ENCODE peak calls at places on chromosomes 2 and 18, in seven cellular contexts. H is HepG2, A is breast epithelium, Q is sigmoid colon, W is H1, Z is K562, T is stomach. K is an unnamed sample.

GRCh38 chr2:9174771-9175441 is 31.7 kb upstream of the ASAP2 start:
- DNase-seq in H (no peak), A (no peak), Q (no peak), W (no peak), Z (no peak), T (no peak), K (no peak)

GRCh38 chr18:22475426-22476100 is 57.8 kb upstream of the CTAGE1 start:
- DNase-seq in H (no peak), A (no peak), Q (no peak), W (no peak), Z (no peak), T (no peak), K (no peak)

GRCh38 chr2:13106302-13106701 is 389.6 kb downstream of the TRIB2 start:
- DNase-seq in H (no peak), A (no peak), Q (no peak), W (no peak), Z (no peak), T (no peak), K (no peak)

GRCh38 chr2:200466703-200467418 is 43.0 kb downstream of the KCTD18 start:
- DNase-seq in H (no peak), A (no peak), Q (peak), W (no peak), Z (no peak), T (no peak), K (no peak)

GRCh38 chr2:3073721-3074120 is 303.9 kb downstream of the EIPR1 start:
- DNase-seq in H (no peak), A (no peak), Q (no peak), W (no peak), Z (no peak), T (no peak), K (no peak)

GRCh38 chr2:172282944-172283343 is 144.4 kb upstream of the ITGA6 start:
- DNase-seq in H (no peak), A (no peak), Q (no peak), W (no peak), Z (no peak), T (no peak), K (no peak)

GRCh38 chr2:85547859-85548607 is 9.1 kb downstream of the MAT2A start:
- DNase-seq in H (no peak), A (no peak), Q (no peak), W (no peak), Z (no peak), T (no peak), K (no peak)

GRCh38 chr2:219448099-219448775 is 13.6 kb downstream of the SPEG start:
- DNase-seq in H (no peak), A (no peak), Q (no peak), W (peak), Z (no peak), T (no peak), K (no peak)

GRCh38 chr2:241801611-241802420 is 7.2 kb upstream of the NEU4 start:
- DNase-seq in H (no peak), A (peak), Q (peak), W (peak), Z (peak), T (no peak), K (peak)

GRCh38 chr2:143451622-143452021 is 322.4 kb downstream of the ARHGAP15 start:
- DNase-seq in H (no peak), A (no peak), Q (no peak), W (no peak), Z (peak), T (no peak), K (no peak)

GRCh38 chr2:112031916-112032582 is 23.0 kb upstream of the TMEM87B start:
- DNase-seq in H (no peak), A (no peak), Q (no peak), W (no peak), Z (no peak), T (no peak), K (no peak)

GRCh38 chr2:171522804-171523338 is 597 bp downstream of the CYBRD1 start:
- DNase-seq in H (no peak), A (peak), Q (peak), W (no peak), Z (peak), T (no peak), K (peak)

GRCh38 chr18:31040982-31041345 is 1.6 kb downstream of the DSC3 start:
- DNase-seq in H (no peak), A (no peak), Q (no peak), W (no peak), Z (no peak), T (no peak), K (no peak)

GRCh38 chr2:121527009-121527682 is 3.5 kb upstream of the RNU4ATAC start:
- DNase-seq in H (no peak), A (no peak), Q (no peak), W (no peak), Z (no peak), T (no peak), K (no peak)

GRCh38 chr2:241157841-241158545 is 7.7 kb downstream of the PPP1R7 start:
- DNase-seq in H (no peak), A (no peak), Q (no peak), W (no peak), Z (no peak), T (no peak), K (peak)

GRCh38 chr2:85112906-85113625 is 20.1 kb upstream of the TCF7L1 start:
- DNase-seq in H (no peak), A (no peak), Q (no peak), W (no peak), Z (no peak), T (no peak), K (no peak)

GRCh38 chr18:23405626-23406025 is 47.5 kb upstream of the RIOK3 start:
- DNase-seq in H (no peak), A (no peak), Q (no peak), W (no peak), Z (no peak), T (no peak), K (no peak)

GRCh38 chr2:16031848-16032159 is 91.5 kb downstream of the MYCN start:
- DNase-seq in H (no peak), A (peak), Q (no peak), W (no peak), Z (no peak), T (peak), K (no peak)

GRCh38 chr2:15691586-15692310 is 100.1 kb downstream of the DDX1 start:
- DNase-seq in H (no peak), A (no peak), Q (no peak), W (no peak), Z (no peak), T (no peak), K (no peak)

GRCh38 chr2:3780477-3781402 is 77.4 kb downstream of the DCDC2C start:
- DNase-seq in H (peak), A (no peak), Q (no peak), W (peak), Z (peak), T (peak), K (peak)

GRCh38 chr2:202577250-202578183 is 57.3 kb upstream of the FAM117B start:
- DNase-seq in H (peak), A (no peak), Q (no peak), W (no peak), Z (no peak), T (no peak), K (no peak)

GRCh38 chr2:72094701-72095100 is 53.0 kb downstream of the CYP26B1 start:
- DNase-seq in H (no peak), A (no peak), Q (no peak), W (no peak), Z (no peak), T (peak), K (no peak)

GRCh38 chr18:51765712-51766360 is 568.4 kb upstream of the MEX3C start:
- DNase-seq in H (no peak), A (no peak), Q (no peak), W (no peak), Z (no peak), T (no peak), K (no peak)

GRCh38 chr2:98508690-98509054 is 64.0 kb downstream of the INPP4A start:
- DNase-seq in H (no peak), A (no peak), Q (peak), W (no peak), Z (peak), T (peak), K (peak)

GRCh38 chr2:31362581-31362980 is 52.0 kb downstream of the XDH start:
- DNase-seq in H (no peak), A (no peak), Q (no peak), W (no peak), Z (no peak), T (no peak), K (no peak)

GRCh38 chr18:59469463-59470180 is 110.6 kb upstream of the LMAN1 start:
- DNase-seq in H (no peak), A (no peak), Q (no peak), W (no peak), Z (no peak), T (no peak), K (no peak)

GRCh38 chr2:950627-950992 is at the start of gene SNTG2:
- DNase-seq in H (no peak), A (no peak), Q (no peak), W (peak), Z (peak), T (peak), K (peak)

GRCh38 chr2:184203661-184204060 is 394.7 kb upstream of the ZNF804A start:
- DNase-seq in H (no peak), A (no peak), Q (no peak), W (no peak), Z (peak), T (no peak), K (no peak)

GRCh38 chr18:2927745-2928144 is 80.9 kb downstream of the EMILIN2 start:
- DNase-seq in H (no peak), A (no peak), Q (no peak), W (no peak), Z (no peak), T (no peak), K (no peak)

GRCh38 chr2:171391532-171391931 is 42.3 kb downstream of the METTL8 start:
- DNase-seq in H (no peak), A (no peak), Q (no peak), W (no peak), Z (no peak), T (no peak), K (no peak)

GRCh38 chr2:112153501-112153900 is 15.3 kb downstream of the FBLN7 start:
- DNase-seq in H (no peak), A (no peak), Q (peak), W (peak), Z (no peak), T (peak), K (no peak)

GRCh38 chr2:238666543-238666942 is 181.3 kb upstream of the TWIST2 start:
- DNase-seq in H (no peak), A (no peak), Q (no peak), W (no peak), Z (no peak), T (no peak), K (no peak)

GRCh38 chr2:100957971-100958653 is 44.0 kb upstream of the RPL31 start:
- DNase-seq in H (no peak), A (peak), Q (peak), W (no peak), Z (no peak), T (peak), K (peak)

GRCh38 chr2:17643031-17643615 is 102.6 kb downstream of the VSNL1 start:
- DNase-seq in H (peak), A (no peak), Q (peak), W (peak), Z (peak), T (no peak), K (no peak)

GRCh38 chr2:65045651-65046050 is 10.6 kb upstream of the CEP68 start:
- DNase-seq in H (no peak), A (no peak), Q (no peak), W (no peak), Z (no peak), T (no peak), K (no peak)

GRCh38 chr2:111185496-111186022 is 64.8 kb downstream of the BCL2L11 start:
- DNase-seq in H (no peak), A (no peak), Q (no peak), W (no peak), Z (no peak), T (peak), K (no peak)

GRCh38 chr18:47150029-47150823 is at the start of gene HDHD2:
- DNase-seq in H (peak), A (peak), Q (peak), W (peak), Z (peak), T (peak), K (peak)
- TF ChIP-seq POLR2AphosphoS5 in H (peak), A (peak), Q (peak), W (peak), Z (peak), T (peak), K (peak)

DNA sequence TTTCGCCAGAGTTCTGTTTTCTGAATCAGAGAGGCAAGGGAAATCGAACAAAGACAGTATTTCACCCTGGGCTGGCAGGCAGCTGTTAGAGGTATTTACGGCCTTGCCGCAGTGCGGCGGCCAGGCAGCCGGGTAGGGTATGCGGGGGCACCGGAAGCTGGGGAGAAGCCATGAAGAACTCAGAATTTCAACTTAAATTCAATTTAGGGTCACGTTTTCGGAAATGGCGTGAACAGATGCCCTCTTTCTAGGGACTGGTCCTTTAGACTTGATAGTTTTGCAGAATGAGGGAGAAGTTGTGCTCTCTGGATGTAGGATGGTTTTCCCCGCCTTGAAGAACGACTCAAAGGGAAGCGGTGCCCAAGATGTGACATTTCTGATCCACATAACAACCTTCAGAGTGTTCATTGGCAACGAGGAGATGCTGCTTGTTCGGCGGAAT is 9.7 kb downstream of the HOXD8 start:
- DNase-seq in H (no peak), A (no peak), Q (no peak), W (peak), Z (no peak), T (no peak), K (peak)
- H3K4me3 ChIP-seq in H (no peak), A (peak), Q (peak), W (no peak), Z (no peak), T (no peak), K (peak)

GRCh38 chr2:151153601-151154000 is 108.1 kb downstream of the RBM43 start:
- DNase-seq in H (no peak), A (no peak), Q (no peak), W (no peak), Z (no peak), T (no peak), K (no peak)

DNA sequence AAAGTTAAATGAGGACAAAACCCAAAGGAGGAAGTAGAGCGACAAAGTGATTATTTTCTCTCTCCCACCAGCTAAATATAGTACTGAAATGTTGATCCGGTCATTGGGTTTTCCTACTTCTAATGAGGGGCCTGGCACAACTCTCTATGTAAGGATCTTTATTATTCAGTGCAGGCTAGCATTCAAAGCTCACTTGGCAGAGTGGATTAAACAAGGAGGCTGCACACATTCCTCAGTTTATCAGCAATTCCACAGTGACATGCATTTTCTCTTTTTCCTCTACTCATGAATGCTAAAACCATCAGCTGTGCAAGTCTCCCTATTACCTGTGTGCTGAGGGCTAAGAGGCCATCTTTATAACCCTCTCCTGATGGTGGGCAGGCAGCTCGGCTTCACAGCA is 111.3 kb downstream of the RBM43 start:
- DNase-seq in H (no peak), A (no peak), Q (no peak), W (no peak), Z (no peak), T (no peak), K (no peak)
- TF ChIP-seq POLR2AphosphoS5 in H (no peak), A (no peak), Q (no peak), W (no peak), Z (no peak), T (no peak), K (no peak)

DNA sequence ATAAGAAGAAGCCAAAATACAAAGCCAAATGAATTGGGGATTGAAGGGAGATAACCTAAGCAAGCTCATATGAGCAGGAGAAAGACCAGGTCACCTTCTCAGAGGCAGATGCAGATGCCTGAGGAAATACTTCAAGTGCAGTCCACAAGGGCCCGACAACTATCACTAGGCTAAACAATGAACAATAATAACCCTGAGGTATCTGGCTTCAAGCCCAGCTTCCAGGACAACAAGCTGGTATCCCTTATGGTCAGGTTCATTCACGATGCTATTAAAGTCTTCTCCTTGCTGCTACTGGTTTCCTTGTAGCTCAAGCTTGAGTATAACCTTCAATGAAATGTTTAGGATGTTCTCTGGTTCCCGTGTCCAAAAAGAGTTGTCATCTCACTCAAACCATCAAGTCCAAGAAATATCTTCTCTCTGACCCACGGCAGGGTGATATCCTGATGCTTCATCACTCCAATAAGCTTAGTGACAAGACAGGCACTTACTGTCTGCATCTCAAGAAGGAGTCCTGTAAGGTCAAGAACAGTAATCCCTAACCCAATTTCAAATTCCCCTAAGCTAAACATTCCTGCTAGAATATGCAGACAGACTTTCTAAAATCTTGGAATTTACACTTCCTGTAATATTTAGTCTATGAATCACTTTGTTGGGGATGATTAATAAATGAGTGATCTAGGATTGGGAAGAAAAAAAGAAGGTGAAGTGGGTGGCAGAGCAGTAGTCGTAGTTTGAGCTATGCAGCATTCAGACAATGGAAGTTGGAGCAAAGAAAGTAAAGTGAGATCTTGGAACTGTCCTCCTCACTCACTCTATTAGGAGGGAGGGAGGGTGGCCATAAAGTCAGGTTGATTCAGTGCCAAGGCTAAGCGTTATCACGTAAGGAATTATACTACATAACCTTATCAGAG is 33.1 kb downstream of the CHN1 start:
- DNase-seq in H (no peak), A (no peak), Q (no peak), W (no peak), Z (no peak), T (no peak), K (no peak)
- H3K4me3 ChIP-seq in H (no peak), A (no peak), Q (no peak), W (no peak), Z (no peak), T (no peak), K (no peak)

DNA sequence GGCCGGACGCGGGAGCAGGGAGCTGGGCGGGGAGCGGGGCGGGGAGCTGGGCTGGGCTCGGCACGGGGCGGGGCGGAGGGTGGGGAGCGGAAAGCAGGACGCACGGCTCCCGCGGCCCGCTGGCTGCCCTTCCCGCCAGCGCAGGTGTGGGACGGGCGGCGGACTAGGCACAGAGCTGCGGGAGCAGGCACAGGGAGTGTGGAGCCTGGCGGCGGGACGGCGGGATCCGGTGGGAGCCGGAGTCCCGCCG is at the start of gene IMPA2:
- DNase-seq in H (no peak), A (no peak), Q (no peak), W (no peak), Z (no peak), T (no peak), K (no peak)
- TF ChIP-seq POLR2AphosphoS5 in H (peak), A (peak), Q (peak), W (peak), Z (no peak), T (peak), K (no peak)

GRCh38 chr2:36781907-36782635 is 85.6 kb downstream of the VIT start:
- DNase-seq in H (no peak), A (no peak), Q (no peak), W (no peak), Z (no peak), T (no peak), K (no peak)
- H3K4me3 ChIP-seq in H (no peak), A (no peak), Q (no peak), W (no peak), Z (peak), T (no peak), K (no peak)

GRCh38 chr2:119389615-119390306 is 23.0 kb downstream of the DBI start:
- DNase-seq in H (no peak), A (no peak), Q (no peak), W (no peak), Z (no peak), T (peak), K (no peak)
- TF ChIP-seq POLR2AphosphoS5 in H (no peak), A (no peak), Q (no peak), W (no peak), Z (no peak), T (no peak), K (no peak)

DNA sequence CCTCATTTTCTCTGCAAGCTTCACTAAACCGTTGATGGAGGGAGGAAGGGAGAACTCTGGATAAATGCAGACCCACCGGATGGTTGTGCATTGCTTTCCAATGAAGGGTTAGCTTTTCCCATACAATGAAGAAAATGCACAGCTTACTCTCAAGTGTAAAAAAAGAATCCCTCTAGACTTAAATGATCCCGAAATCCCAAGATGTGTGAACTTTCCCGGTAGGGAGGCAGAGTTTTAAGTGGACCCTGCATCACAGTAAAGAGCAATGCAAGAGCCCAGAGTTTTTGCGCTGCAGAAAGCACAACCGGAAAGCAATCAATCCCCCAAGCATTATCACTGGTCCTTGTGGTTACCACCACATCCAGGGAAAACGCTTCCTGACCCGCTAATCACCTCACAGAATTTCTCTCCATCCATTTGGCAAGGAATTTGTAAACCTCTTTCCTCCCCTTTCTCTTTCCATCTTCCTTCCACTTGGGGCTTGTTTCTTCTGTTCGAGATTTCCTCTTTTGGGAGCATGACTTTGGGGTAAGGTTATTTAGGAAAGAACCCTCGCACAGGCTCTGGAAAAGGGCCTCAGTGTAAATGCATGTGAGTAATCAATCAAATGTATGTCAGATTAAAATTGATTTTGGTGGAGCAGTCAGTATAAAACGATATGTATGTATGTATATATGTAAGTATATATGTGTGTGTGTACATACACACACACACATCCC is 1.4 kb downstream of the PLCL1 start:
- DNase-seq in H (no peak), A (no peak), Q (no peak), W (no peak), Z (peak), T (no peak), K (no peak)
- H3K4me3 ChIP-seq in H (no peak), A (peak), Q (peak), W (no peak), Z (peak), T (peak), K (peak)

K was measured in spleen.